ENCODE peak calls at places on chromosomes 11 and 22, in ten cellular contexts. U, V, Q, M, Y, B, W, I, X and C are unnamed samples.

GRCh38 chr11:17256512-17256911 is 20.0 kb upstream of the NUCB2 start:
- DNase-seq in Q (peak), W (no peak), I (peak), Y (peak), V (no peak), M (peak), B (no peak), U (no peak), X (no peak), C (no peak)

GRCh38 chr22:42296381-42296853 is 26.0 kb upstream of the TCF20 start:
- DNase-seq in W (peak), V (peak), X (no peak), U (peak), Y (peak), Q (no peak), I (no peak), B (no peak), M (no peak), C (peak)

GRCh38 chr11:121687961-121688566 is 235.3 kb upstream of the SORL1-AS1 start:
- DNase-seq in W (no peak), M (peak), B (no peak), Y (peak), Q (peak), U (no peak), X (no peak), I (peak), V (no peak), C (no peak)

GRCh38 chr22:39152511-39153219 is at the start of gene CBX7:
- DNase-seq in Q (peak), X (peak), B (peak), U (peak), V (peak), M (peak), W (peak), I (peak), Y (peak), C (peak)

GRCh38 chr11:102810943-102811528 is 13.1 kb upstream of the MMP1 start:
- DNase-seq in I (no peak), M (peak), X (peak), U (no peak), B (no peak), Q (peak), W (no peak), V (peak), Y (peak), C (no peak)

GRCh38 chr22:48863965-48864538 is 963.6 kb downstream of the BRD1 start:
- DNase-seq in B (no peak), Q (no peak), M (no peak), Y (no peak), I (no peak), X (no peak), V (no peak), W (no peak), U (no peak), C (no peak)

GRCh38 chr11:78820722-78821121 is 246.1 kb upstream of the NARS2 start:
- DNase-seq in X (no peak), V (no peak), I (no peak), B (no peak), W (peak), M (no peak), Y (no peak), U (peak), Q (no peak), C (no peak)

GRCh38 chr11:126103150-126103549 is 40.5 kb upstream of the CDON start:
- DNase-seq in X (no peak), B (no peak), W (no peak), Q (no peak), Y (no peak), U (no peak), V (no peak), M (no peak), I (no peak), C (no peak)

GRCh38 chr11:35911013-35911412 is 32.8 kb upstream of the LDLRAD3 start:
- DNase-seq in I (no peak), U (no peak), X (no peak), W (no peak), Q (no peak), Y (no peak), B (no peak), V (no peak), M (no peak), C (no peak)

GRCh38 chr11:61621917-61622585 is 41.2 kb upstream of the SYT7 start:
- DNase-seq in M (no peak), V (no peak), U (no peak), X (no peak), B (no peak), W (no peak), I (no peak), Y (no peak), Q (no peak), C (no peak)

GRCh38 chr11:9825315-9825714 is 161.4 kb downstream of the SWAP70 start:
- DNase-seq in B (no peak), M (peak), U (no peak), I (peak), X (no peak), Y (no peak), W (no peak), V (no peak), Q (no peak), C (no peak)

GRCh38 chr11:121067453-121067852 is 33.6 kb upstream of the TECTA start:
- DNase-seq in I (no peak), Q (peak), X (no peak), Y (peak), U (peak), B (no peak), V (peak), M (no peak), W (no peak), C (peak)

GRCh38 chr11:465896-466538 is 15.9 kb downstream of the PTDSS2 start:
- DNase-seq in W (no peak), M (no peak), V (no peak), U (no peak), X (no peak), I (no peak), B (no peak), Q (no peak), Y (no peak), C (no peak)

GRCh38 chr11:71179877-71180276 is 72.5 kb downstream of the SHANK2 start:
- DNase-seq in V (no peak), Y (no peak), B (peak), W (no peak), I (no peak), X (no peak), Q (no peak), U (no peak), M (no peak), C (no peak)

GRCh38 chr22:41334951-41335635 is 33.8 kb downstream of the ZC3H7B start:
- DNase-seq in Q (no peak), U (no peak), Y (no peak), X (no peak), I (no peak), B (no peak), M (no peak), W (no peak), V (no peak), C (no peak)

GRCh38 chr22:29311468-29312217 is 3.9 kb downstream of the RASL10A start:
- DNase-seq in B (no peak), M (no peak), I (peak), Y (no peak), U (no peak), W (peak), Q (no peak), X (no peak), V (no peak), C (no peak)

GRCh38 chr11:117412653-117413275 is 85.1 kb downstream of the CEP164 start:
- DNase-seq in M (no peak), I (no peak), U (no peak), V (no peak), X (no peak), Q (no peak), Y (no peak), W (no peak), B (peak), C (no peak)

GRCh38 chr11:106733518-106734162 is 284.6 kb downstream of the GUCY1A2 start:
- DNase-seq in V (no peak), Y (no peak), I (no peak), B (no peak), X (no peak), Q (no peak), M (no peak), W (no peak), U (no peak), C (no peak)

GRCh38 chr22:35212996-35213395 is 44.3 kb upstream of the HMGXB4 start:
- DNase-seq in I (no peak), W (no peak), Y (no peak), M (no peak), V (no peak), X (no peak), Q (no peak), U (no peak), B (no peak), C (no peak)

GRCh38 chr22:25141994-25142620 is 57.6 kb upstream of the CRYBB3 start:
- DNase-seq in Y (no peak), Q (no peak), B (no peak), U (no peak), X (no peak), V (no peak), W (no peak), I (no peak), M (no peak), C (no peak)

GRCh38 chr11:44611687-44612437 is 46.4 kb downstream of the CD82 start:
- DNase-seq in B (no peak), X (no peak), W (no peak), U (no peak), V (no peak), M (no peak), Y (no peak), Q (no peak), I (peak), C (no peak)

GRCh38 chr11:3341298-3341697 is 37.6 kb downstream of the ZNF195 start:
- DNase-seq in V (peak), W (no peak), Q (no peak), B (no peak), I (peak), X (peak), M (no peak), Y (no peak), U (peak), C (peak)

GRCh38 chr22:35638408-35638807 is 9.8 kb upstream of the APOL6 start:
- DNase-seq in M (peak), X (no peak), U (no peak), V (no peak), Y (peak), I (peak), W (peak), B (peak), Q (peak), C (peak)

GRCh38 chr11:117600261-117600783 is 196.7 kb downstream of the DSCAML1 start:
- DNase-seq in Y (no peak), V (peak), U (no peak), I (no peak), X (no peak), M (no peak), W (peak), B (no peak), Q (no peak), C (peak)